ENCODE peak calls at places on chromosomes 1 and 21, in five cellular contexts. P, K, U, F and J are unnamed samples.

GRCh38 chr1:204842892-204843291 is 27.8 kb upstream of the NFASC start:
- DNase-seq in P (no peak), K (no peak), U (no peak), F (no peak), J (no peak)

GRCh38 chr21:32597205-32597604 is 11.9 kb upstream of the TCP10L start:
- DNase-seq in P (no peak), K (no peak), U (no peak), F (no peak), J (no peak)

GRCh38 chr1:30743584-30744059 is 14.0 kb downstream of the LAPTM5 start:
- DNase-seq in P (no peak), K (peak; percentile 67), U (no peak), F (no peak), J (no peak)

GRCh38 chr1:68225781-68226180 is 6.5 kb downstream of the WLS start:
- DNase-seq in P (no peak), K (no peak), U (no peak), F (no peak), J (no peak)

GRCh38 chr1:208243522-208243850 is 698 bp downstream of the PLXNA2 start:
- DNase-seq in P (no peak), K (no peak), U (no peak), F (no peak), J (no peak)

GRCh38 chr1:147633759-147634158 is 36.6 kb downstream of the ACP6 start:
- DNase-seq in P (no peak), K (no peak), U (no peak), F (no peak), J (no peak)

GRCh38 chr21:39054066-39054465 is 129.2 kb downstream of the PSMG1 start:
- DNase-seq in P (no peak), K (no peak), U (no peak), F (no peak), J (no peak)

GRCh38 chr21:33441489-33442477 is 38.0 kb downstream of the TMEM50B start:
- DNase-seq in P (no peak), K (no peak), U (peak; percentile 19), F (peak; percentile 68), J (no peak)

GRCh38 chr1:200438911-200439310 is 29.1 kb upstream of the ZNF281 start:
- DNase-seq in P (no peak), K (no peak), U (no peak), F (no peak), J (no peak)

GRCh38 chr21:14452031-14452778 is 69.3 kb upstream of the HSPA13 start:
- DNase-seq in P (no peak), K (no peak), U (no peak), F (no peak), J (no peak)

GRCh38 chr1:24930703-24931480 is 816 bp upstream of the RUNX3 start:
- DNase-seq in P (no peak), K (no peak), U (no peak), F (no peak), J (no peak)

GRCh38 chr1:22910286-22910685 is 62.4 kb downstream of the LACTBL1 start:
- DNase-seq in P (no peak), K (no peak), U (no peak), F (no peak), J (no peak)
- H3K27ac ChIP-seq in P (no peak overlapping the region), K (no peak overlapping the region), U (no peak overlapping the region), F (no peak overlapping the region), J (no peak overlapping the region)

GRCh38 chr1:228414511-228415211 is 2.0 kb downstream of the TRIM17 start:
- DNase-seq in P (no peak), K (no peak), U (no peak), F (no peak), J (no peak)
- H3K27me3 ChIP-seq in P (no peaks in the 10 kb centered on the region), K (no peaks in the 10 kb centered on the region), U (no peaks in the 10 kb centered on the region), F (peaks cover 27% of the 10 kb centered on the region), J (peaks cover 33% of the 10 kb centered on the region)

DNA sequence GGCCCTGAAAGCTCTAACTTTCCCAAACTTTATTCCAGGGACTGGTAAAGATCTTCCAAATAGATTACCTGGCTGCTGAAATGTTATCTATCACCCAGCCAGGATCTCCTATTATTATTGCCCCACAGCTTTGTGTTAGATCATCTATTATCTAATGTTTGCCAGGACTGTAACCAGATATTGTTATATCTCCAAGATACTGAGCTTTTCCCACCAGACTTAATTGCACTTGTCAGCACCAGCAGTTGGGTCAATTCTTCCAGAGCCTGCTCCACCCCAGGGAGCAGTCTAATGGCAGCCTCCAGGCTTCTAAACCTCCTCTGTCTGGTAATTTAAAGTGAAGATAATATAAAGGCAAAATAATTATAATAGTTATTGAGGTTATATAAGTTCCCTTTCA is 59.1 kb downstream of the PRDX6 start:
- DNase-seq in P (no peak), K (no peak), U (no peak), F (no peak), J (no peak)
- H3K27ac ChIP-seq in P (no peak overlapping the region), K (no peak overlapping the region), U (no peak overlapping the region), F (no peak overlapping the region), J (no peak overlapping the region)

GRCh38 chr1:20322081-20322824 is 31.6 kb downstream of the VWA5B1 start:
- DNase-seq in P (no peak), K (no peak), U (no peak), F (no peak), J (peak; percentile 8)

GRCh38 chr1:20323613-20323920 is 32.9 kb downstream of the VWA5B1 start:
- DNase-seq in P (no peak), K (no peak), U (no peak), F (no peak), J (no peak)

GRCh38 chr1:20321573-20321972 is 30.9 kb downstream of the VWA5B1 start:
- DNase-seq in P (no peak), K (no peak), U (no peak), F (no peak), J (no peak)

GRCh38 chr1:20324704-20325406 is 34.2 kb downstream of the VWA5B1 start:
- DNase-seq in P (no peak), K (no peak), U (peak; percentile 37), F (no peak), J (peak; percentile 13)

GRCh38 chr1:20322825-20323612 is 32.3 kb downstream of the VWA5B1 start:
- DNase-seq in P (no peak), K (peak; percentile 19), U (no peak), F (no peak), J (peak; percentile 52)
- H3K27me3 ChIP-seq in P (no peaks in the 10 kb centered on the region), K (no peaks in the 10 kb centered on the region), U (no peaks in the 10 kb centered on the region), F (peaks cover 7% of the 10 kb centered on the region), J (no peaks in the 10 kb centered on the region)

DNA sequence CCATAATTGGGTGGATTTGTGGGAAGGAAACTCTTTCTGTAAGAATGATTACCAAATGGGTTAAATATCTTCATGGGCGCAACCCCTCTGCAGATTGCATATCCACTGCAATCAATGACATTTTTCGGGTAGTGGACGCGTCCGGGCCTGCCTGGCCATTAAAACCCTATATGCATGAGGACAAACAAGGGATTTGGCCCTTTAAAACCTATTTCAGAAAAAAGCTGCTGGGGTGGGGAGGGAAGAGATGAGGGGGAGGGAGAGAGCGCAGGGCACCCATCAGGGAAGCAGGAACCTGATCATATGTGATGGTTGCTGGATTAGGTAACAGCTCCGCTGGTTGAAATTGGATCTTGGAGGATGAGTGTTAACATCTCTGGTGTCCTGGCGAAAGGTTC is 228.8 kb downstream of the PBX1 start:
- DNase-seq in P (no peak), K (no peak), U (no peak), F (no peak), J (no peak)
- H3K27ac ChIP-seq in P (no peak overlapping the region), K (no peak overlapping the region), U (peak overlapping the region; percentile 63), F (no peak overlapping the region), J (no peak overlapping the region)

GRCh38 chr1:33623811-33624210 is 151.4 kb downstream of the ZSCAN20 start:
- DNase-seq in P (no peak), K (no peak), U (no peak), F (no peak), J (no peak)
- H3K27me3 ChIP-seq in P (no peaks in the 10 kb centered on the region), K (peaks cover 3% of the 10 kb centered on the region), U (no peaks in the 10 kb centered on the region), F (peaks cover 3% of the 10 kb centered on the region), J (peaks cover 4% of the 10 kb centered on the region)